ENCODE peak calls at places on chromosomes 7 and 10, in nine cellular contexts. P is lower lobe of right lung; D is GM12864; M is cardiac muscle cell; O is AG09319; F is CD4-positive, alpha-beta T cell; C is RWPE2; I is endodermal cell; S is heart left ventricle. B is an unnamed sample.

GRCh38 chr10:133275683-133276092 is 980 bp downstream of the ADAM8 start:
- DNase-seq in P (no peak), D (no peak), M (no peak), O (no peak), F (peak; percentile 61), C (no peak), I (no peak), S (no peak), B (peak; percentile 7)

GRCh38 chr7:102175423-102176170 is 111.1 kb upstream of the SH2B2 start:
- DNase-seq in P (no peak), D (no peak), M (no peak), O (no peak), F (no peak), C (no peak), I (no peak), S (no peak), B (peak; percentile 67)

GRCh38 chr10:5650664-5651063 is 15.7 kb downstream of the ASB13 start:
- DNase-seq in P (no peak), D (no peak), M (no peak), O (no peak), F (no peak), C (no peak), I (no peak), S (no peak), B (no peak)

GRCh38 chr10:30732671-30733070 is 103.1 kb upstream of the LYZL2 start:
- DNase-seq in P (no peak), D (no peak), M (no peak), O (no peak), F (no peak), C (no peak), I (no peak), S (no peak), B (no peak)

GRCh38 chr10:774223-774622 is 84.8 kb upstream of the DIP2C start:
- DNase-seq in P (no peak), D (no peak), M (no peak), O (no peak), F (no peak), C (no peak), I (no peak), S (no peak), B (no peak)

GRCh38 chr10:73717564-73717963 is 19.7 kb upstream of the AGAP5 start:
- DNase-seq in P (no peak), D (peak; percentile 10), M (no peak), O (no peak), F (no peak), C (no peak), I (no peak), S (no peak), B (peak; percentile 12)

GRCh38 chr10:68526634-68527132 is 640 bp downstream of the SLC25A16 start:
- DNase-seq in P (no peak), D (no peak), M (no peak), O (no peak), F (no peak), C (no peak), I (no peak), S (no peak), B (no peak)

GRCh38 chr7:128937271-128937646 is 468 bp upstream of the IRF5 start:
- DNase-seq in P (no peak), D (no peak), M (no peak), O (no peak), F (no peak), C (no peak), I (peak; percentile 53), S (no peak), B (no peak)

GRCh38 chr10:44801383-44802327 is 109.5 kb upstream of the TMEM72 start:
- DNase-seq in P (peak; percentile 90), D (no peak), M (peak; percentile 56), O (peak; percentile 92), F (no peak), C (peak; percentile 88), I (no peak), S (peak; percentile 94), B (peak; percentile 91)

DNA sequence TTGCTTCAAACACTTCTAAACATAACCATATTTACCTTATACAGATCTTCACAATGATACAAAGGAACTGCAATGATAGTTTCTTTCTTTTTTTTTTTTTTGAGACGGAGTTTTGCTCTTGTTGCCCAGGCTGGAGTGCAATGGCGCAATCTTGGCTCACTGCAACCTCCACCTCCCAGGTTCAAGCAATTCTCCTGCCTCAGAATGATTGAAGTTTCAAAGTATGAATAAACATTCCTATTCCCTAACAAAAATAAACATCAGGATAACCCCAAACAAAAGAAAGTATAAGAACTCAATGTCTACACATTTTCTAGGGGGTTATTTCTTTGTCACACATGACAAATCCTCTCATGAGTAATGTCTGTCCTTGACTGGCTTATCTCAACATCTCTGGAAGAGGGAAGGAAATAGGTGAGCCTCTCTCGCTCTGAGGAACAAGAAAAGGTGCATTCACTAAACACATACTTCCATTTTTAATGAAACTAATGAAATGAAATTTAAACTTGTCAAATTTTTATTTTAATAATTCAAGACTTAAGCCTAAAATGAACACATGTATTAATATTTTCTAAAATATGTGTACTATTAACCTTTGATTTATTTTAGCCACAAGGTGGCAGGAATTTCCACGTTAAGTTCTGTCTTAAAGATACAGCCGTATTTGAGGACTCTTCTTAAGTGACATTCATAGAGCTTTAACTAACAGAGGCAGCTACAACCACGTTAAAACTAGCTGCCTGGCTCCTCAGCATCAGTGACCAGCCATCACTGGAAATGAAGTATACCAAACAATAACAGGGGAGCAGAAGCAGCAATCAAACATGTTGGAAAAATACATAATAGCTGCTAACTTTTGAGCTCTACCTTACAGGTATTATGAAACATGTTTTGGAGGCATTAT is 58.3 kb downstream of the MALSU1 start:
- DNase-seq in P (no peak), D (no peak), M (peak; percentile 37), O (no peak), F (no peak), C (no peak), I (no peak), S (no peak), B (peak; percentile 51)
- TF ChIP-seq CTCF in P (peak; percentile 23), D (peak; percentile 11), M (peak; percentile 27), O (peak; percentile 16), F (peak; percentile 33), C (peak; percentile 78), I (peak; percentile 70), S (no peak), B (peak; percentile 21)

DNA sequence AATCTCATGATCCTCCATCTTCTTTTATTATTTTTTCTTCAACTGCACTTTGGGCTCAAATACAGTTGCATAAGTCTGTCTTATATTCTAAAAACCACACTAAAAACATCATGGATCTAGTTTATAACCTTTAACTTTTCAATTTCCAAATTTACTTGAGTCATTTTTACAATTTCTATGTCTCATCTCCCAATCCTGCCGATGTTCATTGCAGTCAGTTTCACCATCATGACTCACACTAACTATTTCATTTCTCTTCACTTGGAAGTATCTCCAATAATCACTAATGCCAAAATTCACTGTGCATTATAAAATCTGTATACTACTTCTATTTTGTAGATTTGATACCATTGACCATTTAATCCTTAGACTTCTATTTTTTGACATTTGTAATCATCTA is 806.9 kb upstream of the SORCS1 start:
- DNase-seq in P (no peak), D (no peak), M (no peak), O (no peak), F (no peak), C (no peak), I (no peak), S (no peak), B (peak; percentile 70)
- TF ChIP-seq CTCF in P (no peak), D (no peak), M (no peak), O (no peak), F (no peak), C (no peak), I (no peak), S (no peak), B (no peak)

GRCh38 chr7:79453266-79453557 is 255 bp downstream of the MAGI2 start:
- DNase-seq in P (no peak), D (no peak), M (no peak), O (no peak), F (no peak), C (no peak), I (no peak), S (no peak), B (no peak)

GRCh38 chr7:79452495-79453265 is 787 bp downstream of the MAGI2 start:
- DNase-seq in P (peak; percentile 42), D (no peak), M (peak; percentile 45), O (no peak), F (no peak), C (peak; percentile 52), I (peak; percentile 73), S (peak; percentile 36), B (peak; percentile 47)

GRCh38 chr7:79455173-79455790 is 1.8 kb upstream of the MAGI2 start:
- DNase-seq in P (no peak), D (no peak), M (no peak), O (no peak), F (no peak), C (no peak), I (no peak), S (peak; percentile 34), B (no peak)

GRCh38 chr7:79453558-79454324 is at the start of gene MAGI2:
- DNase-seq in P (peak; percentile 83), D (no peak), M (peak; percentile 78), O (peak; percentile 82), F (no peak), C (peak; percentile 41), I (peak; percentile 87), S (peak; percentile 88), B (peak; percentile 90)

DNA sequence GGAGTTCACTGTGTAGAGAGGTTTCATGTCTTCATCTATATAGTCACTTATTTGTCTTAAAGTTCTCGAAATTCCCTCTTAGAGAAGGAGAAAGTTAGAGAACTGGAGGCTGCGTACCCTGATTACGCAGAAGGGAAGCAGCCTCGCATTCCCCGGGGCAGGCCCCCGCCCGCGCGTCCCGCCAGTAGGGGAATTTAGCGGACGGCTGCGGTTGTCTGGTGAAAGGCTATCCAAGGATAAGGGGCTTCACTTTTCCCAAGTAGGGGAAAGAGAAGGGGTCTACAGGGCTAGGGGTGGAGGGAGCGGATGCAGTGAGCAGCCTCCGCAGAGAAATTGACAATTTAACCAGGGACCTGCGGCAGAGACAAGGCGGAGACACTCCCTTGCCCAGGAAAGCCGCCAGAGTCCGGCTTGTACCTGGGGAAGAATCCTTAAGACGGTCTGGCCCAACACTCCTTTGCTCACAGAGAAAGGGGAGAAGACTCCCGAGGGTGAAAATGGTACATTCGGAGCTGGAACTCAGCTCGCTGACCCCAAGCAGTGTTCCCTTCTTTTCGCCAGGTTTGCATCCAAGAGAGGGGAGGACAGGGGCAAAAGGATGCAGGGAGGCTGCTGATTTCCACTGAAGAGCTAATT is 976 bp upstream of the MAGI2 start:
- DNase-seq in P (peak; percentile 50), D (no peak), M (peak; percentile 60), O (no peak), F (no peak), C (no peak), I (peak; percentile 78), S (peak; percentile 36), B (peak; percentile 71)
- TF ChIP-seq CTCF in P (no peak), D (no peak), M (no peak), O (no peak), F (no peak), C (no peak), I (no peak), S (no peak), B (no peak)

GRCh38 chr7:38907066-38907465 is 1.9 kb downstream of the VPS41 start:
- DNase-seq in P (no peak), D (no peak), M (no peak), O (no peak), F (no peak), C (no peak), I (no peak), S (no peak), B (no peak)

GRCh38 chr7:38905026-38905759 is 3.8 kb downstream of the VPS41 start:
- DNase-seq in P (no peak), D (peak; percentile 10), M (no peak), O (no peak), F (no peak), C (no peak), I (no peak), S (no peak), B (peak; percentile 48)

GRCh38 chr7:38908759-38909335 is at the start of gene VPS41:
- DNase-seq in P (peak; percentile 84), D (peak; percentile 49), M (peak; percentile 77), O (peak; percentile 20), F (peak; percentile 76), C (peak; percentile 75), I (peak; percentile 93), S (peak; percentile 75), B (peak; percentile 78)

GRCh38 chr7:38909870-38910269 is 879 bp upstream of the VPS41 start:
- DNase-seq in P (no peak), D (no peak), M (no peak), O (no peak), F (no peak), C (no peak), I (no peak), S (no peak), B (no peak)
- TF ChIP-seq CTCF in P (no peak), D (peak; percentile 5), M (no peak), O (no peak), F (no peak), C (no peak), I (peak; percentile 59), S (no peak), B (peak; percentile 6)

B was measured in fibroblast of villous mesenchyme.